ENCODE peak calls at places on chromosomes 5 and 9, in seven cellular contexts. A is GM13977; U is left lung; Z is HuH-7.5; I is AG09319; D is activated CD8-positive, alpha-beta memory T cell treated with anti-CD3 and anti-CD28 coated beads for 1 hour; E is HCEC 1CT. Q is an unnamed sample.

GRCh38 chr9:33256236-33256635 is 8.3 kb downstream of the BAG1 start:
- DNase-seq in A (no peak), U (no peak), Z (no peak), I (no peak), D (no peak), E (no peak), Q (no peak)

GRCh38 chr9:7178729-7179128 is 421.0 kb downstream of the KDM4C start:
- DNase-seq in A (no peak), U (no peak), Z (no peak), I (no peak), D (no peak), E (no peak), Q (no peak)

GRCh38 chr5:126917918-126918623 is 112.3 kb downstream of the MARCHF3 start:
- DNase-seq in A (no peak), U (no peak), Z (no peak), I (no peak), D (no peak), E (peak), Q (peak)

GRCh38 chr9:15469406-15469805 is 41.4 kb downstream of the PSIP1 start:
- DNase-seq in A (no peak), U (no peak), Z (no peak), I (no peak), D (no peak), E (no peak), Q (no peak)

GRCh38 chr5:37875051-37875787 is 35.4 kb upstream of the GDNF start:
- DNase-seq in A (no peak), U (no peak), Z (no peak), I (no peak), D (no peak), E (peak), Q (no peak)

GRCh38 chr5:62475072-62475471 is 62.5 kb downstream of the IPO11 start:
- DNase-seq in A (no peak), U (no peak), Z (no peak), I (no peak), D (no peak), E (peak), Q (no peak)

GRCh38 chr5:43967165-43967564 is 364.2 kb downstream of the NNT start:
- DNase-seq in A (no peak), U (no peak), Z (no peak), I (no peak), D (no peak), E (no peak), Q (no peak)

GRCh38 chr9:15936316-15936869 is 383.6 kb downstream of the CCDC171 start:
- DNase-seq in A (no peak), U (no peak), Z (no peak), I (peak), D (no peak), E (no peak), Q (no peak)

GRCh38 chr5:173123416-173123815 is 20.9 kb upstream of the BNIP1 start:
- DNase-seq in A (no peak), U (no peak), Z (peak), I (peak), D (no peak), E (peak), Q (no peak)

GRCh38 chr5:116225318-116225717 is 140.5 kb downstream of the COMMD10 start:
- DNase-seq in A (no peak), U (no peak), Z (no peak), I (no peak), D (no peak), E (no peak), Q (no peak)

GRCh38 chr5:32785639-32786216 is 74.6 kb downstream of the NPR3 start:
- DNase-seq in A (no peak), U (no peak), Z (no peak), I (peak), D (no peak), E (peak), Q (no peak)